ENCODE peak calls at places on chromosomes 12 and 14, in eight cellular contexts. U, A, Q, S, I, D, R and T are unnamed samples. For H3K4me1, the result is how much of the 10 kb centered on the place peaks cover.

GRCh38 chr14:89673499-89674225 is 256.6 kb upstream of the FOXN3 start:
- DNase-seq in R (no peak), A (no peak), I (peak), S (peak), D (no peak), U (no peak), Q (peak), T (no peak)

GRCh38 chr12:52761802-52762201 is 15.3 kb downstream of the KRT76 start:
- DNase-seq in R (no peak), U (no peak), I (no peak), A (no peak), Q (no peak), D (no peak), S (no peak), T (no peak)

GRCh38 chr12:109655578-109655977 is 58.0 kb upstream of the FAM222A start:
- DNase-seq in Q (no peak), I (no peak), U (no peak), A (no peak), D (no peak), R (no peak), S (no peak), T (no peak)

GRCh38 chr12:99152337-99152736 is 495.2 kb upstream of the GARIN6 start:
- DNase-seq in A (no peak), I (no peak), Q (no peak), S (no peak), D (no peak), U (no peak), R (no peak), T (no peak)

GRCh38 chr14:91173221-91173670 is 59.4 kb downstream of the DGLUCY start:
- DNase-seq in R (peak), I (peak), A (peak), U (peak), Q (peak), S (peak), D (peak), T (peak)

GRCh38 chr12:6961695-6962284 is 8.7 kb downstream of the PHB2 start:
- DNase-seq in Q (peak), U (peak), A (peak), D (peak), S (peak), R (peak), I (peak), T (peak)

GRCh38 chr14:101482066-101482465 is 79.2 kb upstream of the DIO3 start:
- DNase-seq in R (no peak), I (no peak), A (no peak), S (peak), U (no peak), D (no peak), Q (no peak), T (peak)

GRCh38 chr12:11150832-11151231 is 16.4 kb upstream of the TAS2R30 start:
- DNase-seq in R (no peak), D (no peak), S (no peak), A (no peak), Q (no peak), U (no peak), I (no peak), T (no peak)

GRCh38 chr14:46717211-46717610 is 65.6 kb upstream of the RPL10L start:
- DNase-seq in I (peak), Q (no peak), S (no peak), R (no peak), D (no peak), U (no peak), A (peak), T (peak)

GRCh38 chr14:30227871-30228270 is 300.2 kb upstream of the PRKD1 start:
- DNase-seq in Q (peak), I (peak), S (no peak), R (peak), U (no peak), A (no peak), D (no peak), T (peak)

GRCh38 chr14:77125275-77126073 is 16.1 kb downstream of the ZDHHC22 start:
- DNase-seq in U (no peak), R (no peak), I (no peak), S (no peak), A (peak), D (no peak), Q (no peak), T (no peak)

GRCh38 chr12:25458047-25458552 is 95.0 kb downstream of the LMNTD1 start:
- DNase-seq in A (no peak), I (peak), Q (peak), D (no peak), U (no peak), R (peak), S (no peak), T (peak)

GRCh38 chr12:48135027-48135426 is 15.9 kb downstream of the PFKM start:
- DNase-seq in U (no peak), S (no peak), I (no peak), Q (no peak), R (no peak), D (no peak), A (no peak), T (no peak)

GRCh38 chr12:86744547-86745212 is 488.5 kb upstream of the MGAT4C start:
- DNase-seq in S (no peak), D (no peak), A (no peak), U (no peak), R (no peak), I (no peak), Q (no peak), T (no peak)

GRCh38 chr14:66121859-66122258 is 364.3 kb upstream of the CCDC196 start:
- DNase-seq in D (no peak), Q (no peak), A (peak), I (no peak), U (no peak), S (no peak), R (no peak), T (no peak)

GRCh38 chr12:131831635-131832041 is 3.4 kb downstream of the MMP17 start:
- DNase-seq in U (no peak), Q (peak), R (peak), S (no peak), I (peak), D (no peak), A (no peak), T (peak)

GRCh38 chr14:100747021-100747586 is 20.4 kb downstream of the DLK1 start:
- DNase-seq in D (no peak), A (no peak), Q (peak), R (no peak), S (no peak), U (no peak), I (peak), T (no peak)

GRCh38 chr12:67222302-67222701 is 46.9 kb upstream of the CAND1 start:
- DNase-seq in A (peak), I (peak), R (peak), U (no peak), S (no peak), Q (peak), D (no peak), T (no peak)

GRCh38 chr12:81136519-81136918 is 58.6 kb downstream of the ACSS3 start:
- DNase-seq in S (no peak), Q (no peak), D (no peak), A (no peak), R (no peak), I (no peak), U (no peak), T (no peak)

GRCh38 chr12:45863332-45863731 is 127.0 kb downstream of the SCAF11 start:
- DNase-seq in R (no peak), A (no peak), I (no peak), D (no peak), S (no peak), U (no peak), Q (no peak), T (no peak)

GRCh38 chr14:59997496-59997895 is 77.6 kb downstream of the LRRC9 start:
- DNase-seq in U (no peak), R (no peak), I (peak), S (no peak), D (no peak), A (no peak), Q (no peak), T (no peak)

GRCh38 chr14:70096866-70097265 is 91.9 kb downstream of the SLC8A3 start:
- DNase-seq in S (no peak), I (no peak), Q (peak), D (no peak), R (no peak), A (peak), U (no peak), T (no peak)

GRCh38 chr12:31029916-31030562 is 43.6 kb upstream of the DDX11 start:
- DNase-seq in R (no peak), Q (no peak), I (no peak), D (no peak), U (no peak), A (no peak), S (no peak), T (no peak)

GRCh38 chr12:130138478-130138877 is 23.8 kb upstream of the FZD10 start:
- DNase-seq in I (no peak), R (no peak), Q (no peak), U (no peak), A (no peak), D (no peak), S (no peak), T (no peak)

GRCh38 chr14:105888784-105889665 is 362.6 kb downstream of the TMEM121 start:
- DNase-seq in U (no peak), Q (no peak), I (no peak), S (no peak), R (no peak), D (no peak), A (no peak), T (no peak)

GRCh38 chr14:101121399-101122113 is 218.0 kb upstream of the RTL1 start:
- DNase-seq in R (no peak), A (no peak), D (no peak), S (peak), U (peak), I (no peak), Q (no peak), T (peak)

GRCh38 chr14:58270628-58271027 is 26.0 kb downstream of the PSMA3 start:
- DNase-seq in U (no peak), Q (no peak), A (no peak), R (no peak), I (peak), D (no peak), S (no peak), T (no peak)

GRCh38 chr14:103056322-103057027 is 874 bp downstream of the CDC42BPB start:
- DNase-seq in Q (peak), D (no peak), U (no peak), R (peak), S (peak), I (peak), A (peak), T (no peak)

GRCh38 chr14:24198845-24199524 is 3.7 kb upstream of the TM9SF1 start:
- DNase-seq in I (no peak), A (no peak), S (no peak), Q (no peak), R (no peak), D (no peak), U (no peak), T (no peak)

GRCh38 chr12:6927999-6928702 is 392 bp downstream of the ATN1 start:
- DNase-seq in R (no peak), Q (peak), A (no peak), D (no peak), I (no peak), U (no peak), S (no peak), T (no peak)

GRCh38 chr14:45082420-45082819 is 1.5 kb upstream of the PRPF39 start:
- DNase-seq in S (no peak), U (no peak), R (no peak), D (no peak), A (no peak), Q (no peak), I (no peak), T (no peak)

GRCh38 chr12:21818627-21819026 is 44.1 kb upstream of the KCNJ8 start:
- DNase-seq in I (peak), Q (peak), S (no peak), D (no peak), A (no peak), U (peak), R (no peak), T (no peak)

GRCh38 chr12:48197549-48197966 is 5.5 kb downstream of the OR10AD1 start:
- DNase-seq in R (no peak), D (no peak), A (peak), I (no peak), S (peak), Q (peak), U (no peak), T (no peak)

GRCh38 chr12:54040148-54040494 is 7.3 kb downstream of the HOXC5 start:
- DNase-seq in D (no peak), R (no peak), U (no peak), A (no peak), Q (peak), I (no peak), S (no peak), T (no peak)

GRCh38 chr12:124523071-124523470 is 44.3 kb downstream of the NCOR2 start:
- DNase-seq in D (no peak), I (no peak), S (no peak), U (no peak), R (no peak), A (no peak), Q (peak), T (no peak)

GRCh38 chr14:71117839-71118743 is 210.8 kb downstream of the PCNX1 start:
- DNase-seq in S (peak), I (peak), A (peak), Q (peak), R (peak), D (no peak), U (no peak), T (no peak)

DNA sequence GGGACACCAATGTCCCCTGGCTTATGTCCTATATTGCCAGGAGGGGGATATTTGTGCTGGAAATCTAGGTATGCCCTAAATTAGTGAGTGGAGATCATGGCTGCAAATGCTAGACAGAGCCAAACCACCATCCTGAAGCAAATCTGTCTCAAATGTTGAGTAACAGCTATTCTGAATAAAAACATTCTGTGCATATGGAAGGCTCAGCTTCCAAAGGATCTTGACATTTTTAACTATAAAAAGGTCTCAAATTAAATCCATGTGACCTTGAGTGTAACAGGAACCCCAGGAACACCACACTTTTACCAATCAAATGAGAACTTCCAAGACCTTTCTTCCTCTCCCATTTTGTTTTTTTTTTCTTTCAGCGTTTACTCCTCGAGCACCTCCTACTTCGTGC is 170.7 kb downstream of the PPM1H start:
- DNase-seq in R (no peak), D (no peak), I (no peak), U (no peak), A (no peak), Q (no peak), S (no peak), T (no peak)
- H3K4me1 ChIP-seq in R (under half), D (under half), I (under half), U (under half), A (under half), Q (under half), S (under half), T (under half)

DNA sequence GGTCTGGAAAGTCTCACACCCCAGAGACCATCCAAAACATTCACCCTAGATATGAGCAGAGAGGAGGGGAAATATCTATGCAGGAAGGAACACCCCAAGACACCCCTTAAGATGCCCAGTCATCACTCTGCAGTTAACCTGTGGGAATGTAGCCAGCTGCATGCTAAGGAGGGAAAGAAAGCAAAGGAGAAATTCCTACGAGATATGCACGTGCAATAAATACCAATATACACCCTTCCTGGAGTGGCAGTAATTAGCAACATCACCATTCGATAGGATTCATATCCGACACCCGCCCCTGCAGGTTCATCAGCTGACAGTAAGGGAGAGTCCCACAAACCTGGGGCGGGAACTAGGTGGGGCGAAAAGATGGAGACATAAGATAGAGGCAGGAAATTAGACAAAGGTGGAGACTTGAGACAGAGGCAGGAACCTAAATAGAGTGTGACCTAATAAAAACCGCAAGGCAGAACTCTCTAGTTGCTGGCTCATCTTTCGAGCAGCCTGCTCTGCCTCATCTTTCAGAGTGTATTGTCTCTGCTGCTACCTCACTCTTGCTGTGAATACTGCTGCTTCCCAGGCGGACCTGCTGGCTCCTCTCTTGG is 51.5 kb downstream of the PLEKHG3 start:
- DNase-seq in Q (peak), I (peak), A (no peak), D (peak), R (peak), U (no peak), S (peak), T (no peak)
- H3K27ac ChIP-seq in Q (no peak), I (no peak), A (no peak), D (peak), R (peak), U (no peak), S (no peak), T (no peak)

DNA sequence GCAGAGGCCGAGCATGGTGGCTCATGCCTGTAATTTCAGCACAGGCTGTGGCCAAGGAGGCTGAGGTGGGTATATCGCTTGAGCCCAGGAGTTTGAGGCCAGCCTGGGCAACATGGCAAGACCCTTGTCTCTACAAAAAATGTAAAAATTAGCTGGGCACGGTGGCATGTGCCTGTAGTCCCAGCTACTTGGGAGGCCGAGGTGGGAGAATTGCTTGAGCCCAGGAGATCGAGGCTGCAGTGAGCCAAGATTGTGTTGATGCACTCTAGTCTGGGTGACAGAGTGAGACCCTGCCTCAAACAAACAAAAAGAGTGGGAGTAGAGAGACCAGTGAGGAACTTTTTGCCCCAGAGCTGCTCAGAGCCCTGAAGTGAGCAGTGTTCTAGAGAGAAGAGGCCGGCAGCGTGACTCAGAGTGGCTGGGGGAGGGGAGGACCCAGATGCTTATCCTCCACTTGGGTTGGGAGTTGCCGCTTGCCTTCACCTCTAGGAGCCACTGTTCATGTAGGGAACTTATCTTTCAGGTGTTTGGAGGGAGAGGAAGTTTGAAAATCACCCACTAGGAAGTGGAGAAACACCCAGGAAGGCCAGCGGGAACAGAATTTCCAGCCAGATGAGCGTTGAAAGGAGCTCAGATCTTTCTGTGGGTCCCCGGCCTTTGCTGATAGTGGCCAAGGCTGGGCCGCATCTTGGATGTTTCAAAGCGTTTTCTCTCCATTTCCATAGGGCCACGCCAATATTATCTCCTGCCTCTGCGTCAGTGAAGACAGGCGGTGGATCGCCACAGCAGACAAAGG is 15.3 kb downstream of the CFAP251 start:
- DNase-seq in R (no peak), A (peak), Q (no peak), I (peak), S (no peak), D (no peak), U (no peak), T (peak)
- H3K4me3 ChIP-seq in R (no peak), A (no peak), Q (no peak), I (no peak), S (no peak), D (no peak), U (no peak), T (no peak)

DNA sequence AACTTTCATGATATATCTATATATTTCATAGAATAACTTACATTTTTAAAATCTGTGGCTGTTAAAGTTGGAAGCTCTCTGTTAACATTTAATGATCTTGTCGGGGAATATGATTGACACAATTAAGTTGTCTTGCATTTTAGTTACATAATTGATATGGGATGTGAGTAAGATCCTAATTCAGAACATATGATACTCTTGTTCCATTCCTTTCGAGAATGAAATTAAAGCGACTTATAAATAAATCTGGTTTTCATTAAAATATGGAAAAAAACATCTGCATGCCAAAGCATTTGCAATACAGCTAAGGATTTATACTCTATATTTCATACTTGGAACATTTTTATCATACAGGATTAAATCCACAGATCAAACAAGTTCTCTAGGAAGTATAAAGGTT is 52.0 kb downstream of the SLC38A6 start:
- DNase-seq in A (no peak), U (no peak), I (no peak), R (no peak), D (no peak), Q (peak), S (no peak), T (no peak)
- H3K4me1 ChIP-seq in A (under half), U (under half), I (under half), R (under half), D (under half), Q (under half), S (under half), T (under half)